ENCODE peak calls at places on chromosomes 12 and 14, in seven cellular contexts. One of them, this sample, is unnamed.

GRCh38 chr12:118119449-118119879 is 15.7 kb upstream of the VSIG10 start:
- DNase-seq in Panc1: no peak
- DNase-seq in left ventricle myocardium inferior: no peak
- DNase-seq in stomach: no peak
- DNase-seq in cardiac muscle cell: no peak
- DNase-seq in keratinocyte: no peak
- DNase-seq in ascending aorta: no peak
- DNase-seq in this sample: no peak

GRCh38 chr12:68423175-68423574 is 91.0 kb upstream of the MDM1 start:
- DNase-seq in stomach: no peak
- DNase-seq in left ventricle myocardium inferior: no peak
- DNase-seq in ascending aorta: no peak
- DNase-seq in keratinocyte: no peak
- DNase-seq in Panc1: no peak
- DNase-seq in cardiac muscle cell: no peak
- DNase-seq in this sample: no peak

GRCh38 chr14:50318031-50318626 is 6.0 kb downstream of the DMAC2L start:
- DNase-seq in cardiac muscle cell: peak; percentile 27
- DNase-seq in keratinocyte: no peak
- DNase-seq in left ventricle myocardium inferior: no peak
- DNase-seq in Panc1: no peak
- DNase-seq in ascending aorta: no peak
- DNase-seq in stomach: no peak
- DNase-seq in this sample: no peak

GRCh38 chr12:1083888-1084262 is 92.9 kb downstream of the ERC1 start:
- DNase-seq in left ventricle myocardium inferior: no peak
- DNase-seq in keratinocyte: no peak
- DNase-seq in ascending aorta: peak; percentile 64
- DNase-seq in stomach: no peak
- DNase-seq in Panc1: no peak
- DNase-seq in cardiac muscle cell: peak; percentile 20
- DNase-seq in this sample: no peak

GRCh38 chr12:32457251-32458025 is 58.1 kb downstream of the FGD4 start:
- DNase-seq in ascending aorta: no peak
- DNase-seq in cardiac muscle cell: no peak
- DNase-seq in stomach: no peak
- DNase-seq in keratinocyte: no peak
- DNase-seq in Panc1: no peak
- DNase-seq in left ventricle myocardium inferior: no peak
- DNase-seq in this sample: no peak

GRCh38 chr12:51924551-51925399 is 17.5 kb downstream of the ACVRL1 start:
- DNase-seq in Panc1: no peak
- DNase-seq in left ventricle myocardium inferior: no peak
- DNase-seq in cardiac muscle cell: no peak
- DNase-seq in ascending aorta: no peak
- DNase-seq in stomach: no peak
- DNase-seq in keratinocyte: no peak
- DNase-seq in this sample: no peak

GRCh38 chr12:80551897-80552296 is 107.9 kb downstream of the PTPRQ start:
- DNase-seq in left ventricle myocardium inferior: no peak
- DNase-seq in ascending aorta: no peak
- DNase-seq in Panc1: no peak
- DNase-seq in keratinocyte: peak; percentile 26
- DNase-seq in cardiac muscle cell: no peak
- DNase-seq in stomach: no peak
- DNase-seq in this sample: no peak

GRCh38 chr14:61838661-61839060 is 76.4 kb downstream of the SNAPC1 start:
- DNase-seq in Panc1: no peak
- DNase-seq in keratinocyte: no peak
- DNase-seq in left ventricle myocardium inferior: no peak
- DNase-seq in cardiac muscle cell: no peak
- DNase-seq in stomach: no peak
- DNase-seq in ascending aorta: no peak
- DNase-seq in this sample: no peak

GRCh38 chr12:90959538-90960139 is 4.7 kb upstream of the CCER1 start:
- DNase-seq in keratinocyte: no peak
- DNase-seq in cardiac muscle cell: peak; percentile 67
- DNase-seq in left ventricle myocardium inferior: no peak
- DNase-seq in stomach: no peak
- DNase-seq in ascending aorta: no peak
- DNase-seq in Panc1: no peak
- DNase-seq in this sample: no peak

GRCh38 chr12:109247831-109248654 is 61.0 kb downstream of the FOXN4 start:
- DNase-seq in stomach: peak; percentile 79
- DNase-seq in keratinocyte: no peak
- DNase-seq in left ventricle myocardium inferior: no peak
- DNase-seq in Panc1: no peak
- DNase-seq in ascending aorta: no peak
- DNase-seq in cardiac muscle cell: no peak
- DNase-seq in this sample: no peak

GRCh38 chr12:67339530-67339929 is 70.4 kb downstream of the CAND1 start:
- DNase-seq in Panc1: no peak
- DNase-seq in keratinocyte: no peak
- DNase-seq in stomach: no peak
- DNase-seq in ascending aorta: no peak
- DNase-seq in cardiac muscle cell: no peak
- DNase-seq in left ventricle myocardium inferior: no peak
- DNase-seq in this sample: no peak

GRCh38 chr14:65631040-65631439 is 218.5 kb downstream of the FUT8 start:
- DNase-seq in ascending aorta: no peak
- DNase-seq in stomach: no peak
- DNase-seq in keratinocyte: no peak
- DNase-seq in cardiac muscle cell: no peak
- DNase-seq in left ventricle myocardium inferior: no peak
- DNase-seq in Panc1: no peak
- DNase-seq in this sample: no peak

GRCh38 chr12:68951652-68952051 is 18.7 kb upstream of the CPM start:
- DNase-seq in Panc1: no peak
- DNase-seq in stomach: no peak
- DNase-seq in left ventricle myocardium inferior: no peak
- DNase-seq in cardiac muscle cell: no peak
- DNase-seq in keratinocyte: no peak
- DNase-seq in ascending aorta: peak; percentile 66
- DNase-seq in this sample: no peak

GRCh38 chr12:44015333-44015941 is 179.6 kb downstream of the TMEM117 start:
- DNase-seq in keratinocyte: peak; percentile 30
- DNase-seq in stomach: no peak
- DNase-seq in Panc1: peak; percentile 33
- DNase-seq in cardiac muscle cell: peak; percentile 67
- DNase-seq in ascending aorta: no peak
- DNase-seq in left ventricle myocardium inferior: no peak
- DNase-seq in this sample: no peak

GRCh38 chr12:63862187-63863107 is 17.9 kb downstream of the SRGAP1 start:
- DNase-seq in keratinocyte: no peak
- DNase-seq in stomach: peak; percentile 62
- DNase-seq in ascending aorta: no peak
- DNase-seq in left ventricle myocardium inferior: no peak
- DNase-seq in cardiac muscle cell: no peak
- DNase-seq in Panc1: peak; percentile 67
- DNase-seq in this sample: no peak

GRCh38 chr12:31005256-31005943 is 68.3 kb upstream of the DDX11 start:
- DNase-seq in ascending aorta: no peak
- DNase-seq in keratinocyte: no peak
- DNase-seq in Panc1: no peak
- DNase-seq in left ventricle myocardium inferior: no peak
- DNase-seq in cardiac muscle cell: no peak
- DNase-seq in stomach: no peak
- DNase-seq in this sample: no peak

GRCh38 chr12:104357431-104357952 is 54.0 kb downstream of the EID3 start:
- DNase-seq in Panc1: no peak
- DNase-seq in cardiac muscle cell: no peak
- DNase-seq in left ventricle myocardium inferior: no peak
- DNase-seq in ascending aorta: peak; percentile 60
- DNase-seq in keratinocyte: no peak
- DNase-seq in stomach: no peak
- DNase-seq in this sample: no peak

GRCh38 chr14:36665887-36666415 is 4.3 kb downstream of the PAX9 start:
- DNase-seq in cardiac muscle cell: no peak
- DNase-seq in stomach: no peak
- DNase-seq in ascending aorta: no peak
- DNase-seq in Panc1: no peak
- DNase-seq in keratinocyte: no peak
- DNase-seq in left ventricle myocardium inferior: no peak
- DNase-seq in this sample: no peak

GRCh38 chr14:90791481-90791880 is 24.7 kb downstream of the TTC7B start:
- DNase-seq in ascending aorta: no peak
- DNase-seq in Panc1: no peak
- DNase-seq in left ventricle myocardium inferior: no peak
- DNase-seq in keratinocyte: no peak
- DNase-seq in stomach: no peak
- DNase-seq in cardiac muscle cell: no peak
- DNase-seq in this sample: no peak

GRCh38 chr14:101002738-101003137 is 99.2 kb upstream of the RTL1 start:
- DNase-seq in ascending aorta: no peak
- DNase-seq in cardiac muscle cell: no peak
- DNase-seq in left ventricle myocardium inferior: no peak
- DNase-seq in stomach: no peak
- DNase-seq in keratinocyte: no peak
- DNase-seq in Panc1: no peak
- DNase-seq in this sample: no peak

GRCh38 chr14:69138189-69138535 is 14.8 kb downstream of the DCAF5 start:
- DNase-seq in keratinocyte: no peak
- DNase-seq in Panc1: no peak
- DNase-seq in stomach: no peak
- DNase-seq in left ventricle myocardium inferior: no peak
- DNase-seq in cardiac muscle cell: no peak
- DNase-seq in ascending aorta: no peak
- DNase-seq in this sample: no peak

GRCh38 chr12:13135336-13136178 is 32.1 kb upstream of the GSG1 start:
- DNase-seq in keratinocyte: peak; percentile 84
- DNase-seq in left ventricle myocardium inferior: no peak
- DNase-seq in cardiac muscle cell: peak; percentile 12
- DNase-seq in stomach: peak; percentile 65
- DNase-seq in Panc1: no peak
- DNase-seq in ascending aorta: peak; percentile 85
- DNase-seq in this sample: no peak

GRCh38 chr14:68881396-68881795 is 88.5 kb upstream of the ZFP36L1 start:
- DNase-seq in cardiac muscle cell: no peak
- DNase-seq in Panc1: no peak
- DNase-seq in keratinocyte: no peak
- DNase-seq in ascending aorta: no peak
- DNase-seq in stomach: no peak
- DNase-seq in left ventricle myocardium inferior: no peak
- DNase-seq in this sample: no peak

DNA sequence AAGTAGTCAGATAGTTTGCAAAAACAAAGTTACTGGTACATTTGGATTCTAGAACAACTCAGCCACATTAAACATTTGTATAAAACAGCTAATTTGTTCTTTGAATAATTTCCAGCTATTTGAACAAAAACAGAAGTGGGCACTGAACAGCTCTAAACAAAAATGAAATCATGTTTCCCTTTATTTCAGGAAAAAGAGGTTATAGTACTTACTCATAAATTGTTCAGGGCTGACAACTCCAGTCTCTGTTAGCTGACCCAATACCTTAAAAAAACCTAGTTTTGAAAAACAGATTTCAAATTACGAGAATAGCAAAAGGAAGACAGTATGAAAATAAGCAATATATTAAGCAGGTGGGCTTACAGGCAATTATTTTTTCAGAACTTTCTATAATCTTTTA is 8.2 kb downstream of the GNPNAT1 start:
- DNase-seq in ascending aorta: no peak
- DNase-seq in cardiac muscle cell: no peak
- DNase-seq in left ventricle myocardium inferior: no peak
- DNase-seq in stomach: no peak
- DNase-seq in Panc1: no peak
- DNase-seq in keratinocyte: no peak
- DNase-seq in this sample: no peak
- H3K4me1 ChIP-seq in ascending aorta: no peaks in the 10 kb centered on the region
- H3K4me1 ChIP-seq in cardiac muscle cell: no peaks in the 10 kb centered on the region
- H3K4me1 ChIP-seq in left ventricle myocardium inferior: no peaks in the 10 kb centered on the region
- H3K4me1 ChIP-seq in stomach: no peaks in the 10 kb centered on the region
- H3K4me1 ChIP-seq in Panc1: peaks cover 2% of the 10 kb centered on the region
- H3K4me1 ChIP-seq in keratinocyte: no peaks in the 10 kb centered on the region
- H3K4me1 ChIP-seq in this sample: no peaks in the 10 kb centered on the region

GRCh38 chr14:94594441-94594840 is 13.2 kb downstream of the SERPINA5 start:
- DNase-seq in left ventricle myocardium inferior: no peak
- DNase-seq in cardiac muscle cell: no peak
- DNase-seq in keratinocyte: no peak
- DNase-seq in ascending aorta: no peak
- DNase-seq in stomach: no peak
- DNase-seq in Panc1: no peak
- DNase-seq in this sample: no peak

GRCh38 chr14:94597788-94598187 is 14.4 kb upstream of the SERPINA3 start:
- DNase-seq in cardiac muscle cell: no peak
- DNase-seq in left ventricle myocardium inferior: no peak
- DNase-seq in keratinocyte: no peak
- DNase-seq in ascending aorta: no peak
- DNase-seq in stomach: no peak
- DNase-seq in Panc1: no peak
- DNase-seq in this sample: no peak

GRCh38 chr14:94598506-94598815 is 13.7 kb upstream of the SERPINA3 start:
- DNase-seq in stomach: no peak
- DNase-seq in cardiac muscle cell: no peak
- DNase-seq in ascending aorta: no peak
- DNase-seq in Panc1: no peak
- DNase-seq in left ventricle myocardium inferior: no peak
- DNase-seq in keratinocyte: no peak
- DNase-seq in this sample: no peak

GRCh38 chr14:94595912-94596311 is 14.7 kb downstream of the SERPINA5 start:
- DNase-seq in keratinocyte: no peak
- DNase-seq in left ventricle myocardium inferior: no peak
- DNase-seq in ascending aorta: no peak
- DNase-seq in stomach: no peak
- DNase-seq in cardiac muscle cell: no peak
- DNase-seq in Panc1: no peak
- DNase-seq in this sample: no peak

GRCh38 chr14:94596361-94596760 is 15.1 kb downstream of the SERPINA5 start:
- DNase-seq in keratinocyte: no peak
- DNase-seq in stomach: no peak
- DNase-seq in ascending aorta: no peak
- DNase-seq in cardiac muscle cell: no peak
- DNase-seq in left ventricle myocardium inferior: no peak
- DNase-seq in Panc1: no peak
- DNase-seq in this sample: no peak
- H3K4me3 ChIP-seq in keratinocyte: no peak overlapping the region
- H3K4me3 ChIP-seq in stomach: no peak overlapping the region
- H3K4me3 ChIP-seq in ascending aorta: no peak overlapping the region
- H3K4me3 ChIP-seq in cardiac muscle cell: no peak overlapping the region
- H3K4me3 ChIP-seq in left ventricle myocardium inferior: no peak overlapping the region
- H3K4me3 ChIP-seq in Panc1: no peak overlapping the region
- H3K4me3 ChIP-seq in this sample: no peak overlapping the region

DNA sequence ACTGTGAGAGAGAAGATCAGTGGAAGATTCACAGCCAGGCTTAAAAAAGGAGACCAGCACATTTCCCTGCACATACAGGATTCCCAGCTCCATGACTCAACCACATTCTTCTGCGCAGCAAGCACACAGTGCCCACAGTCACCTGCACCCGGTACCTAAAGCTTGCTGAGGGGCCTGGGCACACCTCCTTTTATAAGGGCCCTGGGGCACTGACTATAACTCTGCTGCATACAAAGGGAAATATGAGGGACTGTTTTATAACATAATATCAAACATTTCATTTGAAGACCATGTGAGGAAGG is 322.9 kb downstream of the DAD1 start:
- DNase-seq in stomach: no peak
- DNase-seq in cardiac muscle cell: no peak
- DNase-seq in Panc1: no peak
- DNase-seq in ascending aorta: no peak
- DNase-seq in keratinocyte: no peak
- DNase-seq in left ventricle myocardium inferior: no peak
- DNase-seq in this sample: no peak
- H3K27ac ChIP-seq in stomach: no peak overlapping the region
- H3K27ac ChIP-seq in cardiac muscle cell: no peak overlapping the region
- H3K27ac ChIP-seq in Panc1: no peak overlapping the region
- H3K27ac ChIP-seq in ascending aorta: peak overlapping the region; percentile 60
- H3K27ac ChIP-seq in keratinocyte: peak overlapping the region; percentile 42
- H3K27ac ChIP-seq in left ventricle myocardium inferior: no peak overlapping the region
- H3K27ac ChIP-seq in this sample: peak overlapping the region; percentile 1

GRCh38 chr12:9759680-9760592 is 765 bp downstream of the CD69 start:
- DNase-seq in Panc1: no peak
- DNase-seq in left ventricle myocardium inferior: no peak
- DNase-seq in keratinocyte: no peak
- DNase-seq in stomach: no peak
- DNase-seq in cardiac muscle cell: no peak
- DNase-seq in ascending aorta: no peak
- DNase-seq in this sample: no peak
- H3K4me1 ChIP-seq in Panc1: no peaks in the 10 kb centered on the region
- H3K4me1 ChIP-seq in left ventricle myocardium inferior: no peaks in the 10 kb centered on the region
- H3K4me1 ChIP-seq in keratinocyte: no peaks in the 10 kb centered on the region
- H3K4me1 ChIP-seq in stomach: peaks cover 23% of the 10 kb centered on the region
- H3K4me1 ChIP-seq in cardiac muscle cell: no peaks in the 10 kb centered on the region
- H3K4me1 ChIP-seq in ascending aorta: no peaks in the 10 kb centered on the region
- H3K4me1 ChIP-seq in this sample: peaks cover 40% of the 10 kb centered on the region

This sample was measured in effector memory CD4-positive, alpha-beta T cell.